ENCODE peak calls at places on chromosomes 7 and 10, in four cellular contexts. One of them, this sample, is unnamed. For H3K9me3, the result is how much of the 10 kb centered on the place peaks cover.

GRCh38 chr7:77866791-77867190 is 68.2 kb downstream of the PHTF2 start:
- DNase-seq in ovary: no peak
- DNase-seq in upper lobe of left lung: no peak
- DNase-seq in A549: peak
- DNase-seq in this sample: no peak

GRCh38 chr10:78433063-78433717 is 399.5 kb downstream of the RPS24 start:
- DNase-seq in ovary: peak
- DNase-seq in upper lobe of left lung: no peak
- DNase-seq in A549: no peak
- DNase-seq in this sample: no peak

GRCh38 chr10:44385423-44385725 is 477 bp upstream of the CXCL12 start:
- DNase-seq in ovary: no peak
- DNase-seq in upper lobe of left lung: peak
- DNase-seq in A549: no peak
- DNase-seq in this sample: no peak

GRCh38 chr7:108653526-108653925 is 83.9 kb downstream of the DNAJB9 start:
- DNase-seq in ovary: no peak
- DNase-seq in upper lobe of left lung: no peak
- DNase-seq in A549: peak
- DNase-seq in this sample: no peak

GRCh38 chr10:53839437-53840039 is 961.5 kb downstream of the PCDH15 start:
- DNase-seq in ovary: no peak
- DNase-seq in upper lobe of left lung: no peak
- DNase-seq in A549: peak
- DNase-seq in this sample: no peak

GRCh38 chr10:29304259-29305030 is 15.6 kb downstream of the LYZL1 start:
- DNase-seq in ovary: peak
- DNase-seq in upper lobe of left lung: no peak
- DNase-seq in A549: peak
- DNase-seq in this sample: no peak

GRCh38 chr10:75062191-75062849 is 49.1 kb upstream of the SAMD8 start:
- DNase-seq in ovary: no peak
- DNase-seq in upper lobe of left lung: no peak
- DNase-seq in A549: no peak
- DNase-seq in this sample: peak

GRCh38 chr7:71636329-71636728 is 504.4 kb downstream of the GALNT17 start:
- DNase-seq in ovary: no peak
- DNase-seq in upper lobe of left lung: no peak
- DNase-seq in A549: no peak
- DNase-seq in this sample: no peak

GRCh38 chr10:37479469-37479868 is 354.1 kb downstream of the ANKRD30A start:
- DNase-seq in ovary: no peak
- DNase-seq in upper lobe of left lung: no peak
- DNase-seq in A549: no peak
- DNase-seq in this sample: no peak
- H3K9me3 ChIP-seq in ovary: under half
- H3K9me3 ChIP-seq in upper lobe of left lung: under half
- H3K9me3 ChIP-seq in A549: under half
- H3K9me3 ChIP-seq in this sample: under half

GRCh38 chr10:124686707-124687376 is 57.3 kb downstream of the FAM53B start:
- DNase-seq in ovary: no peak
- DNase-seq in upper lobe of left lung: no peak
- DNase-seq in A549: no peak
- DNase-seq in this sample: no peak
- TF ChIP-seq POLR2A in ovary: no peak
- TF ChIP-seq POLR2A in upper lobe of left lung: no peak
- TF ChIP-seq POLR2A in A549: no peak
- TF ChIP-seq POLR2A in this sample: no peak

GRCh38 chr10:23197416-23197861 is 5.3 kb downstream of the PTF1A start:
- DNase-seq in ovary: no peak
- DNase-seq in upper lobe of left lung: no peak
- DNase-seq in A549: no peak
- DNase-seq in this sample: no peak

GRCh38 chr10:23198610-23198939 is 6.5 kb downstream of the PTF1A start:
- DNase-seq in ovary: no peak
- DNase-seq in upper lobe of left lung: peak
- DNase-seq in A549: no peak
- DNase-seq in this sample: no peak

GRCh38 chr10:23199768-23200511 is 7.8 kb downstream of the PTF1A start:
- DNase-seq in ovary: no peak
- DNase-seq in upper lobe of left lung: no peak
- DNase-seq in A549: no peak
- DNase-seq in this sample: no peak

GRCh38 chr10:23200586-23200985 is 8.5 kb downstream of the PTF1A start:
- DNase-seq in ovary: no peak
- DNase-seq in upper lobe of left lung: no peak
- DNase-seq in A549: no peak
- DNase-seq in this sample: no peak

DNA sequence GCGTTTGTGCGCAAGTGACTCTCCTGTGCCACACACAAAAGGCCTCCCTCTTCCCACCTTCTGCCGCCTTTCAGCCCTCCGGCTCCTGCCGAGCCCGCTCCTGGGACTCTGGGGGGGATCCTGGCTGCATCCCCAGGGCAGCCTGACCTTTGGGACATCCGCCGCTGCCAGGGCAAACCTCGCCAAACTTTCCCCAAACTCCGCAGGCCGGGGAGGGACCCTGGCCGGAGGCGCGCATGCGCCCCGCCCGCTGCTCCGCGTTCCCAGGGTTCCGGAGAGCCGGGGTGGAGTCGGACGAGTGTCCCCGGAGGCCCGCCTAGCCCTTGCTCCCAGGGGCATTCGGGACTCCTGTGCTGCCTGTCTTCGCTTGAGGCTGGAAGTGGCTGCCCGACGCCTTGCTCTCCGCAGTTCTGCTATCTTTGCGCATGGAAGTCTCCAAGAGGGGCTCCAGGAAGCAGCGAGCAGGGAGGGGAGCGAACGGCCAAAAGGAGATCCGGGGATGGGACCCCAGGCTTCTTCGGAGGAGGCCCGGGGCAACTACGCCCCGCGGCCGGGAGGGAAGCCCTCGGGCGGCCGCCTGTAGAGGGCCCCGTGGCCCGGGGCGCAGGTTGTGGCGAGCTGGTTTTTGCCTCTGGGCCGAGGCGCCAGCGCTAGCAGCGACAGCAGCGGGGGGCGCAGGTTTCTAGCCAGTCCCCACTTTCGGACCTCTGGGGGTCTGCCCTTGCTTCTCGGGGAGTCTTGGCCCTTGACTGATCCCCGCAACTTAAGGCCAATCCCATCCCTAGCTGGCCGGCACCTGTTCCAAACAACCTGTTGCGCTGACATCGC is 7.0 kb downstream of the PTF1A start:
- DNase-seq in ovary: no peak
- DNase-seq in upper lobe of left lung: peak
- DNase-seq in A549: peak
- DNase-seq in this sample: no peak
- H3K9me3 ChIP-seq in ovary: under half
- H3K9me3 ChIP-seq in upper lobe of left lung: under half
- H3K9me3 ChIP-seq in A549: under half
- H3K9me3 ChIP-seq in this sample: under half

GRCh38 chr10:131981429-131982184 is at the start of gene BNIP3:
- DNase-seq in ovary: peak
- DNase-seq in upper lobe of left lung: peak
- DNase-seq in A549: peak
- DNase-seq in this sample: peak
- TF ChIP-seq POLR2A in ovary: peak
- TF ChIP-seq POLR2A in upper lobe of left lung: no peak
- TF ChIP-seq POLR2A in A549: peak
- TF ChIP-seq POLR2A in this sample: no peak

GRCh38 chr7:157734926-157735640 is 398.3 kb downstream of the DNAJB6 start:
- DNase-seq in ovary: no peak
- DNase-seq in upper lobe of left lung: no peak
- DNase-seq in A549: no peak
- DNase-seq in this sample: no peak

GRCh38 chr7:157736341-157736740 is 399.5 kb downstream of the DNAJB6 start:
- DNase-seq in ovary: no peak
- DNase-seq in upper lobe of left lung: no peak
- DNase-seq in A549: no peak
- DNase-seq in this sample: no peak

GRCh38 chr7:157738064-157738460 is 401.3 kb downstream of the DNAJB6 start:
- DNase-seq in ovary: peak
- DNase-seq in upper lobe of left lung: no peak
- DNase-seq in A549: no peak
- DNase-seq in this sample: no peak

GRCh38 chr7:157737151-157738063 is 400.6 kb downstream of the DNAJB6 start:
- DNase-seq in ovary: no peak
- DNase-seq in upper lobe of left lung: no peak
- DNase-seq in A549: no peak
- DNase-seq in this sample: no peak

DNA sequence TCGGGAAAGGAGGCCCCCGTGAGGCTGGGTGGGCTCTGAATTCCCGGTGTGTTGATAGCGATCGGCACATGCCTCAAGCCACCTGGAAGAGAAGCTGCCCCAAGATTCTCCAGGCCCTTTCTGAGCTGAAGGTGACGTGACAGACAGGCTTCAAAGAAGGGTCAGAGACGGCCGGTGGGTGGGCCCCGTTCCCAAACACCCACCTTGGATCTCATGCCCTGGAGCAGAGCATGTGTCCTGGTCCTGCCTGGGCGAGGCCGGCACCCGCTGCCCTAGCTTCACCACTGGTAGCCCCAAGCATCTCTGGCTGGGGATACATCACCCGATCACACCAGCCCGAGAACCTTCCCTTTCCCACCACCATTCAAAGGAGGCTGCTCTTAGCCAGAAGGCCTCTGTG is 399.0 kb downstream of the DNAJB6 start:
- DNase-seq in ovary: no peak
- DNase-seq in upper lobe of left lung: no peak
- DNase-seq in A549: no peak
- DNase-seq in this sample: no peak
- H3K9me3 ChIP-seq in ovary: under half
- H3K9me3 ChIP-seq in upper lobe of left lung: under half
- H3K9me3 ChIP-seq in A549: under half
- H3K9me3 ChIP-seq in this sample: under half

GRCh38 chr7:50678586-50678985 is 104.1 kb downstream of the GRB10 start:
- DNase-seq in ovary: no peak
- DNase-seq in upper lobe of left lung: no peak
- DNase-seq in A549: no peak
- DNase-seq in this sample: no peak

GRCh38 chr7:50681451-50682045 is 101.1 kb downstream of the GRB10 start:
- DNase-seq in ovary: no peak
- DNase-seq in upper lobe of left lung: no peak
- DNase-seq in A549: no peak
- DNase-seq in this sample: no peak

GRCh38 chr7:50676754-50677153 is 105.9 kb downstream of the GRB10 start:
- DNase-seq in ovary: no peak
- DNase-seq in upper lobe of left lung: no peak
- DNase-seq in A549: no peak
- DNase-seq in this sample: no peak

GRCh38 chr7:50677279-50677996 is 105.3 kb downstream of the GRB10 start:
- DNase-seq in ovary: no peak
- DNase-seq in upper lobe of left lung: no peak
- DNase-seq in A549: no peak
- DNase-seq in this sample: no peak

GRCh38 chr7:50679218-50680007 is 103.3 kb downstream of the GRB10 start:
- DNase-seq in ovary: no peak
- DNase-seq in upper lobe of left lung: no peak
- DNase-seq in A549: peak
- DNase-seq in this sample: no peak
- TF ChIP-seq POLR2A in ovary: no peak
- TF ChIP-seq POLR2A in upper lobe of left lung: no peak
- TF ChIP-seq POLR2A in A549: no peak
- TF ChIP-seq POLR2A in this sample: no peak

DNA sequence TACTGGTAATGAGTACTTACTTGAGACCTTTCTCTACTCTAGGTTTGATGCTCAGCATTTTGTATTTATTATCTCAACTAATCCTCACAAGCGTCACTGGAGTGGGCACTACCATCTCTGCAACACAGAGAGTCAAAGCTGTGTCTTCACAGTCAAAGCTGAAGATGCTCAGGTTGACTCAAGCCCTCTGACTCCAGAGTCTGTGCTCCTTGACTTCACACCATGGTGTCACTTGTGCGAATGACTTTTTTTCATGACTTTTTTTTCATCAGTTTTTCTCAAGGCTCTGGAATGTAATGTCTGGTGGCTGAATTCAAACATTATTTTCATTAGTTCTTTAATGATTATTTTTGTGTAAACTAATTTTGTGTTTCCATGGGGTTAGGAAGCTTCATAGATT is 30.4 kb upstream of the TARP start:
- DNase-seq in ovary: no peak
- DNase-seq in upper lobe of left lung: no peak
- DNase-seq in A549: no peak
- DNase-seq in this sample: no peak
- H3K9me3 ChIP-seq in ovary: under half
- H3K9me3 ChIP-seq in upper lobe of left lung: under half
- H3K9me3 ChIP-seq in A549: under half
- H3K9me3 ChIP-seq in this sample: under half

GRCh38 chr7:70113078-70113477 is 514.8 kb downstream of the AUTS2 start:
- DNase-seq in ovary: no peak
- DNase-seq in upper lobe of left lung: no peak
- DNase-seq in A549: no peak
- DNase-seq in this sample: no peak
- TF ChIP-seq POLR2A in ovary: no peak
- TF ChIP-seq POLR2A in upper lobe of left lung: no peak
- TF ChIP-seq POLR2A in A549: no peak
- TF ChIP-seq POLR2A in this sample: no peak

GRCh38 chr7:150703209-150703608 is 13.2 kb upstream of the GIMAP1 start:
- DNase-seq in ovary: no peak
- DNase-seq in upper lobe of left lung: no peak
- DNase-seq in A549: no peak
- DNase-seq in this sample: no peak
- H3K9me3 ChIP-seq in ovary: under half
- H3K9me3 ChIP-seq in upper lobe of left lung: half or more
- H3K9me3 ChIP-seq in A549: under half
- H3K9me3 ChIP-seq in this sample: half or more